ENCODE peak calls at places on chromosomes 11 and 22, in seven cellular contexts. S is HCT116, W is H1, P is HepG2, H is SK-N-SH, I is GM12878, O is K562. A is an unnamed sample.

GRCh38 chr11:65879622-65880021 is at the start of gene CTSW:
- DNase-seq in P (no peak), W (no peak), H (no peak), O (no peak), S (no peak), I (no peak), A (no peak)

GRCh38 chr22:42269407-42270177 is 861 bp downstream of the TCF20 start:
- DNase-seq in W (peak; percentile 84), O (peak; percentile 71), P (peak; percentile 67), I (no peak), S (peak; percentile 48), H (peak; percentile 62), A (no peak)

GRCh38 chr11:5367461-5368074 is 16.0 kb upstream of the OR51M1 start:
- DNase-seq in S (no peak), W (no peak), O (no peak), P (no peak), H (no peak), I (no peak), A (no peak)

GRCh38 chr11:33375688-33376311 is 118.6 kb downstream of the HIPK3 start:
- DNase-seq in H (peak; percentile 82), O (no peak), P (no peak), I (no peak), W (peak; percentile 72), S (no peak), A (no peak)

GRCh38 chr11:132490976-132491375 is 1041.3 kb downstream of the OPCML start:
- DNase-seq in W (no peak), H (no peak), S (no peak), P (no peak), I (no peak), O (no peak), A (no peak)

GRCh38 chr11:91081440-91082088 is 858.7 kb upstream of the CHORDC1 start:
- DNase-seq in I (no peak), P (no peak), S (no peak), O (no peak), W (no peak), H (no peak), A (peak; percentile 9)

GRCh38 chr11:113162590-113162961 is 151.8 kb upstream of the TTC12 start:
- DNase-seq in H (no peak), S (no peak), P (no peak), O (peak; percentile 16), W (no peak), I (no peak), A (no peak)

GRCh38 chr11:14969922-14970323 is 2.2 kb downstream of the CALCA start:
- DNase-seq in O (peak; percentile 37), I (no peak), S (peak; percentile 15), W (peak; percentile 95), H (peak; percentile 68), P (peak; percentile 28), A (no peak)

GRCh38 chr11:41497974-41498373 is 38.5 kb upstream of the LRRC4C start:
- DNase-seq in O (no peak), W (peak; percentile 46), S (no peak), H (no peak), P (no peak), I (no peak), A (peak; percentile 92)

GRCh38 chr11:71387784-71388636 is 60.2 kb downstream of the DHCR7 start:
- DNase-seq in W (no peak), S (no peak), I (no peak), O (no peak), H (no peak), P (no peak), A (no peak)

GRCh38 chr11:78662811-78663210 is 88.1 kb upstream of the NARS2 start:
- DNase-seq in W (no peak), I (no peak), S (no peak), P (no peak), H (no peak), O (no peak), A (no peak)

DNA sequence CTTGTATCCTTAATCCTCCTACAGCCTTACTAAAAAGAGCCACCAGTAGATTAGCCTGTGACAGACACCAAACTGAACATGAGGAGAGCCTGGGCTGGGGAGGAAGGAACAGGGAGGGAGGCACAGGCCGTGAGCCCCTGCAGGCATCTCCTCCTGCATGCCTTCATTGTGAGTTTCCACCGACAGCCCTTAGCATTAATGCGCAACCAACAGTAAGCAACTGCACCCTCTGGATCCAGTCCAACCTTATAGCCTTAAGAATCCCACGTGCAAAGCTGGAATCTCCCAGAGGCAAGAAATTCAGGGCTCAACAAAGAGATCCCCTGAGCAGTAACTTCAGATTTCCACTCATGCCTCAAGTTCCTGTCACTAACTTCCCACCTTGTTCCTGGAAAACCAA is 84.6 kb downstream of the ETS1 start:
- DNase-seq in S (no peak), I (no peak), W (no peak), P (no peak), O (no peak), H (no peak), A (no peak)
- TF ChIP-seq YY1 in S (no peak), I (no peak), W (no peak), P (no peak), O (no peak), H (no peak), A (no peak)

DNA sequence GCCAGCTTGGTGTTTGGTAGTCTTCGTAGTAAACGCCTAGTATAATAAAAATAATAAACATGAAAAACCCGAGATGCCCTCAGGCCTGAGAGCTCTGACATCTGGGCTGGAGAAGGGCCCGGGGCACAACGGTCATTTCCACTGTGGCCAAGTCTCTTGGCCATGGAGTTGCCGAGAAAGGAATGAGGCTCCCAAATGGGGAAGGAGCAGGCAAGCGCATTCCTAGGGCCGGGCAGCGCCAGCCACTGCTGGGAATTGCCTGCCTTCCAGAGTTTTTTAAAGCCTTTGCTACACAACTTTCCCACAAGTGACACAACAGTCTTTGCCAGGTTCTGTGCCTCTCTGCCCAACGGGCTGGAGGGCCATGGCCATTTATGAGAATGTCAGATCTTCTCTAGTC is 103.4 kb downstream of the NAV2 start:
- DNase-seq in H (no peak), W (no peak), S (no peak), O (no peak), P (no peak), I (no peak), A (no peak)
- H3K4me3 ChIP-seq in H (no peak overlapping the region), W (no peak overlapping the region), S (no peak overlapping the region), O (no peak overlapping the region), P (no peak overlapping the region), I (no peak overlapping the region), A (no peak overlapping the region)

DNA sequence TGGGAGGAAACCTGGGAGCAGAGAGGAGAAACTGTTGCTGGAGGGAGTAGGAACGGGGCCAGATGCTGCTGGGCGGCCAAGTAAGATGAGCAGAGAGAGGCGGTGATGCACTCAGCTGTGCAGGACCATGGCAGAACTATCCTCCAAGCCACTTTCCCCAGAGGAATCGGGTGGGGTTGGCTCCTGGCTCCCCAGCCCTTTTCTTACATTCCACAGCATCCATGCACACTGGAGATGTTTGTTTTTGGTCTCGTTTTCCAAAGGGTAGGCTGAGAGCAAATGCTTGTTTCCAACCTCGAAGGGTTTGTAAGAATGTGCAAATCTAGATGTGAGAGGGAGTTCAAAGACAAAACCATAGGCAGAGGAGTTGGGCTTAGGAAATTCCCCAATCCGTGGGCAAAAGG is 73.2 kb downstream of the DBX1 start:
- DNase-seq in H (no peak), I (no peak), S (no peak), P (no peak), W (no peak), O (no peak), A (no peak)
- TF ChIP-seq YY1 in H (no peak), I (no peak), S (no peak), P (no peak), W (no peak), O (no peak), A (no peak)

GRCh38 chr11:22337571-22338464 is at the start of gene SLC17A6:
- DNase-seq in H (no peak), P (peak; percentile 21), S (no peak), O (no peak), I (no peak), W (peak; percentile 77), A (peak; percentile 42)
- H3K4me3 ChIP-seq in H (no peak within 1 kb of the TSS), P (no peak within 1 kb of the TSS), S (no peak within 1 kb of the TSS), O (no peak within 1 kb of the TSS), I (no peak within 1 kb of the TSS), W (peak within 1 kb of the TSS; percentile 44), A (peak within 1 kb of the TSS; percentile 15)

GRCh38 chr11:64856382-64857227 is 12.2 kb upstream of the CDC42BPG start:
- DNase-seq in S (peak; percentile 80), W (no peak), P (peak; percentile 68), H (no peak), I (no peak), O (no peak), A (no peak)
- TF ChIP-seq YY1 in S (peak; percentile 59), W (no peak), P (no peak), H (no peak), I (no peak), O (no peak), A (no peak)

DNA sequence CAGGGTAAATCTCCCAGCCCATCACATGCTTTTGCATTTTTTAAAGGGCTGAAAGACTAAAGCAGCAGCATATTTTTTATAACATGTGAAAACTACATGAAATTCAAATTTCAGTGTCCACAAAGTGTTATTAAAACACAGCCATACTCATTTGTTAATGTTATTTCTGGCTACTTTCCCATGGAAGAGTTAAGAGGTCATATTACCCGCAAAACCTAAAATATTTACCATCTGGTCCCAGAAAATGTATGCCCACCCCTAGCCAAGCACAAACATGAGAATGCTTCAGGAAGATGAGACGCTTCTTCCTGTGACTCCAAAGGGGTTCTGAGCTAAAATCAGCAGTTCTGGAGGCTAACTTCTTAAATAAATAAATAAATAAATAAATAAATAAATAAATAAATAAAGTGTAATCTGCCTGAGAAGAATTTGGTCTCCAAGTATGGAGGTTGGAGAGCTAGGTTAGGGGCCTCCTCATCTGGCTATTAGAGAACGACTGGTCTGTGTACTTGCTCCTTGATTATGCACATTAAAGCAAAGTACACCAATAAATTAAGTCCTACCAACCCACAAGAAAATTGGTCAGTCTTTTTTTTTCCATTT is 9.7 kb downstream of the IMMP1L start:
- DNase-seq in H (no peak), P (no peak), S (no peak), I (no peak), W (no peak), O (no peak), A (no peak)
- H3K4me3 ChIP-seq in H (no peak overlapping the region), P (no peak overlapping the region), S (no peak overlapping the region), I (no peak overlapping the region), W (no peak overlapping the region), O (no peak overlapping the region), A (no peak overlapping the region)

DNA sequence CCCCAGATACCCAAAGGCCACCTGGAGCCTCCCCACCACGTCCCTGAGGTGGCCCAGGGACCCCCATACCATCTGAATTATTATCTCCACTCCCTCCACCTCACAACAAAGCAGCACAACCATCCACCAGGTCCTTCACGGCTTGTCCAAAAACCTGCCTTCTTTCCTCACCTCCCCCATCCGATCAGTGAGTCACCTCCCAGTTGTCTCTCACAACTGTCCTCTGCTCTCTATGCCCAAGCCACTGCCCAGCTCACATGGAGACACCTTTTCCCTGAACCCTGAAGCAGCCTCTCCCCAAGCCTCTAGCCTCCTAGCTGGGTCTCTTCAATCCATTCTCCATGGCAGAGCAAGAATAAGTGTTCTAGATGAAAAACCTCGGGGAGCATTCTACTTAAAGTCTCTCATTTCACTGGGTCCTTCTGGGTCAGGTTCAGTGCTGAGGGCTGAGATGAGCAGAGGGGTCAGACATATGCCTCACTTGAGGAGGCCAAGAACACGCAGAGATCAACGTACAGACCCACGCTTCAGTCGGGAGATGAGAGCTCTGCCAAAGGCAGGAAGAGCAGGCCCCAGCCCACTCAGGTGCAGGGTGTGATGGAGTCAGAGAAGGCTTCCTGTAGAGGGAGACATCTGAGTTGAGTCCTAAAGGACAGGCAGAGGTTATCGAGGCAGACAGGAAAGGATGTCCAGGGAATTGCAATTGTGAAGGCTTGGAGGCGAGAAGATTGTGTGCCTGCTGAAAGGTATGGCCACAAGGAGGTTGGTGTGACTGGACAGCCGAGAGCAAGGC is 74.7 kb downstream of the PDE2A start:
- DNase-seq in W (no peak), S (no peak), P (no peak), H (no peak), I (no peak), O (no peak), A (no peak)
- TF ChIP-seq YY1 in W (no peak), S (no peak), P (no peak), H (no peak), I (no peak), O (no peak), A (no peak)